ENCODE peak calls at places on chromosomes 1 and 21, in six cellular contexts. T is mesendoderm; N is tibial nerve; B is CD8-positive, alpha-beta T cell; K is CD4-positive, alpha-beta memory T cell; Y is body of pancreas. V is an unnamed sample.

GRCh38 chr1:104463126-104463697 is 713.5 kb downstream of the AMY1C start:
- DNase-seq in B (no peak), K (no peak), N (no peak), T (no peak), Y (no peak), V (no peak)

GRCh38 chr1:208013210-208013609 is 102.3 kb upstream of the CD34 start:
- DNase-seq in Y (no peak), K (no peak), T (no peak), B (no peak), N (no peak), V (no peak)

GRCh38 chr1:164673584-164674214 is 114.7 kb downstream of the PBX1 start:
- DNase-seq in B (no peak), N (no peak), T (peak; percentile 77), Y (no peak), K (no peak), V (no peak)

GRCh38 chr1:221667504-221667903 is 74.4 kb downstream of the DUSP10 start:
- DNase-seq in T (no peak), K (no peak), N (no peak), B (no peak), Y (no peak), V (no peak)

GRCh38 chr1:14478120-14478519 is 120.4 kb upstream of the KAZN start:
- DNase-seq in N (no peak), Y (no peak), B (no peak), K (no peak), T (no peak), V (no peak)

GRCh38 chr1:56189946-56190920 is 389.1 kb downstream of the PLPP3 start:
- DNase-seq in T (peak; percentile 74), Y (no peak), K (no peak), N (no peak), B (no peak), V (no peak)

GRCh38 chr1:6794164-6794563 is 8.9 kb downstream of the CAMTA1 start:
- DNase-seq in B (no peak), T (peak; percentile 63), K (peak; percentile 17), Y (no peak), N (no peak), V (no peak)

GRCh38 chr1:165173409-165173808 is 183.1 kb downstream of the LMX1A start:
- DNase-seq in K (no peak), N (no peak), B (no peak), T (no peak), Y (no peak), V (no peak)

GRCh38 chr1:54347955-54348699 is 58.1 kb downstream of the SSBP3 start:
- DNase-seq in B (no peak), Y (peak; percentile 86), N (no peak), T (no peak), K (no peak), V (no peak)

GRCh38 chr1:157963713-157964112 is 29.7 kb upstream of the KIRREL1 start:
- DNase-seq in T (peak; percentile 79), Y (peak; percentile 68), N (peak; percentile 51), B (peak; percentile 21), K (peak; percentile 36), V (no peak)

GRCh38 chr1:117562581-117563491 is 43.0 kb upstream of the TENT5C start:
- DNase-seq in Y (peak; percentile 49), T (no peak), N (no peak), K (no peak), B (no peak), V (no peak)

GRCh38 chr1:229624906-229625871 is 733 bp downstream of the TAF5L start:
- DNase-seq in K (peak; percentile 45), N (no peak), Y (peak; percentile 64), T (peak; percentile 65), B (peak; percentile 26), V (peak; percentile 19)

GRCh38 chr1:47688631-47689296 is 250.9 kb downstream of the FOXD2 start:
- DNase-seq in K (no peak), N (no peak), B (no peak), Y (no peak), T (no peak), V (no peak)

GRCh38 chr1:54095543-54096286 is 42.3 kb downstream of the TCEANC2 start:
- DNase-seq in T (peak; percentile 65), Y (no peak), K (no peak), B (no peak), N (no peak), V (no peak)

GRCh38 chr1:246301553-246302250 is 205.4 kb downstream of the SMYD3 start:
- DNase-seq in N (no peak), K (no peak), B (no peak), Y (no peak), T (no peak), V (no peak)

GRCh38 chr1:204266504-204267034 is 52.8 kb upstream of the GOLT1A start:
- DNase-seq in K (no peak), T (no peak), Y (peak; percentile 62), N (no peak), B (no peak), V (no peak)

GRCh38 chr21:31397515-31397926 is 53.5 kb upstream of the TIAM1 start:
- DNase-seq in Y (no peak), K (no peak), N (no peak), T (no peak), B (no peak), V (no peak)

GRCh38 chr1:12621346-12622320 is 3.6 kb upstream of the DHRS3 start:
- DNase-seq in Y (no peak), K (no peak), B (no peak), T (no peak), N (no peak), V (no peak)

DNA sequence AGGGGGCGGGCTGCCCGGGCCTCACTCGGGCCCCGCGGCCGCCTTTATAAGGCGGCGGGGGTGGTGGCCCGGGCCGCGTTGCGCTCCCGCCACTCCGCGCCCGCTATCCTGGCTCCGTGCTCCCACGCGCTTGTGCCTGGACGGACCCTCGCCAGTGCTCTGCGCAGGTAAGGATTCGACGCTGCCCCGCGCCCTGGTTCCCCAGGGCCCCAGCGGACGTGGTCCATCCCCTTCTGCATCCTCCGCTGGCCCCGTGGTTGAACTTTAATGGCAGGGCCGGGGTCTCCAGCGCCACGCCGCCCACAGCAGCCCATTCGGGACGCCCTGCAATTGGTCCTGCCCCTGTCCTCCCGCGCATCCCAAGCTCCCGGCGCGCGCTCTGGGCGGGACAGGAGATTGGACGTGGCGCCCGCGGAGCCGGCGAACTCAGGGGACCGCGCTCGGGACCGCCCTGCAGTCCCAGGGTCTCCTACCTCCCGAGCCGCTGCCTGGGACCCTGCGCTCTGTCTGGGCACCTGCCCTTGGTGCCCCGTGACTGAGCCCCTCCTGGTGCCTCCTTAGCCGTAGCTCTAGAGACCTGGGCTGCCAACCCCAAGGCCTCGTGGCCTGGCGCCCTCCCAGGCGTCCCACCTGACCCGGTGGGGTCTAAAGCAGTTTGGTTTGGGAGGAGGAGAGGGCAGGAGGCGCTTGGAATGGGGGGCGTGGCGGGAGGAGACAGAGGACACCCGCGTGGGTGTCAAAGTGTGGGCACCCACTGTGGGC is at the start of gene ALPL:
- DNase-seq in K (no peak), N (no peak), T (peak; percentile 58), Y (no peak), B (no peak), V (no peak)
- H3K4me3 ChIP-seq in K (no peak within 1 kb of the TSS), N (no peak within 1 kb of the TSS), T (peak within 1 kb of the TSS; percentile 75), Y (no peak within 1 kb of the TSS), B (peak within 1 kb of the TSS; percentile 5), V (no peak within 1 kb of the TSS)

DNA sequence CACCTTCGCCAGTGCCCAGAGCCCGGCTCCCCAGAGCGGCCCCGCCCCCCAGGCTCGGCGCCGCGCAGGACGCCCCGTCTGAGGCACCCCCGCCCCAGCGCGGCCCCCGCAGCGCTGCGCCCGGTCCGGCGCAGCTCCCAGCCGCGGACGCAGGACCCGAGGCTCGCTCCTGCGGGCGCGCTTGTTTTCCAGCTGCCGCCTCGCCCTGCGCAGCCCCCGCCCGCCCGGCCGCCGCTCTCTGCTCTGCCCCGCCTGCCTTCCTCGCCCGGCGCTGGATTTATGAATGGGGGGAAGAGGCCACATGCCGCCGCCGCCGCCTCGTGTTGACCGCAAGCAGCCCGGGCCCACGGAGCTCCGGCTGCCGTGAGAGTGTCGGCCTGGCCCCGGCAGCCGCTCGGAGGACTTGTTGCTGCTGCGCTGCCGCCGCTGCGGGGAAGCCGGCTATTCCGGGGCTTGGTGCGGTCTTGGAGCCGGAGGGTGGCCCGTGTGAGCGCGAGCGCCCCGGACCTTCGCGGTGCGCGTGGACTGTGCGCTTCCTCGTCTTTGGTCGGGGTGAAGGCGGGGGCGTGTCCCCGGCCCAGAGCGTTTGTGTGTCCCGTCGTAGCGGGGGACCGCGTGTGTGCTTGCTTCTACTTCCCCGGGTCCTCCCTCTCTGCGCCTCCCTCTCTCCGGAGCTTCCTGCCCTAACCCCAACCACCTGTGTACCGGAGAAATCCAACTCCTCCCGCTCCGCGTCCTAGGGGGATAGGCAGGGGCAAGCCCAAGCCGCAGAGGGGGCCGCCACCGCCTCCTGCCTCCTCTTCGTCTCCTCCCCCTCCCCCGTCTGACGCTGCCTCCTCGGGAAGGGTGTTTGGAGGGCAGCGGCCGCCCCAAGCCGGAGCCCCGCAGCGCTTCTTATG is 739 bp downstream of the KCNC4 start:
- DNase-seq in Y (peak; percentile 56), T (peak; percentile 71), B (peak; percentile 39), K (peak; percentile 65), N (no peak), V (peak; percentile 39)
- H3K27ac ChIP-seq in Y (peak overlapping the region; percentile 95), T (peak overlapping the region; percentile 36), B (peak overlapping the region; percentile 69), K (peak overlapping the region; percentile 51), N (peak overlapping the region; percentile 70), V (peak overlapping the region; percentile 62)

GRCh38 chr1:46037597-46037936 is 94.9 kb downstream of the PIK3R3 start:
- DNase-seq in T (peak; percentile 14), N (no peak), K (no peak), Y (no peak), B (no peak), V (no peak)
- H3K27me3 ChIP-seq in T (no peaks in the 10 kb centered on the region), N (no peaks in the 10 kb centered on the region), K (no peaks in the 10 kb centered on the region), Y (no peaks in the 10 kb centered on the region), B (no peaks in the 10 kb centered on the region), V (no peaks in the 10 kb centered on the region)

DNA sequence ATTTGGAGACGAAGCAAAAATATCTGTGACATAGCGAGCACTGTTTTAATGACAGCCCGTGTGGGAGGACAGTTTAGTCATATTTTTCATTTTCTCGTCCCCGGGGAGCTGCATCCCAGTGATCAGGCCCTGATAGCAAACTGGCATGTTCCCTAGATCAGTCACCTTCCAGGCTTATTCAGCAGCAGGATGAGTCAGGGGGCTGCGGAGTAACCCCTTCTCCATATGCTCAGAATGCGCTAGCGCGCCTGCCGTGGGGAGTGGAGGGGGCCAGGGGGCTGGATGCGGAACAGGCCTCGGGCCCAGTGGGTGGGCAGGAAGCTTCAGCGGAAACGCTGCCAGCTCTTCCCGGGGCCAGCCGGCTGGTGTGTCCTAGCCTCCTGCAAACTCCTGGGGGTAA is 94.0 kb downstream of the KCND3 start:
- DNase-seq in T (peak; percentile 37), K (no peak), N (no peak), B (no peak), Y (no peak), V (no peak)
- H3K4me3 ChIP-seq in T (no peak overlapping the region), K (no peak overlapping the region), N (no peak overlapping the region), B (no peak overlapping the region), Y (no peak overlapping the region), V (no peak overlapping the region)

GRCh38 chr1:234584431-234584805 is 25.6 kb downstream of the IRF2BP2 start:
- DNase-seq in B (no peak), N (no peak), K (no peak), Y (no peak), T (no peak), V (no peak)
- H3K27ac ChIP-seq in B (no peak overlapping the region), N (peak overlapping the region; percentile 79), K (no peak overlapping the region), Y (peak overlapping the region; percentile 27), T (no peak overlapping the region), V (no peak overlapping the region)

V was measured in effector memory CD4-positive, alpha-beta T cell.